ENCODE peak calls at places on chromosomes 4 and X, in six cellular contexts. L, R, G, U, Y and J are unnamed samples.

GRCh38 chr4:168645933-168646768 is 149.3 kb downstream of the PALLD start:
- DNase-seq in R (no peak), G (no peak), L (no peak), Y (no peak), U (no peak), J (no peak)

GRCh38 chr4:95693594-95693993 is 144.8 kb upstream of the UNC5C start:
- DNase-seq in Y (no peak), L (no peak), U (peak), G (no peak), R (no peak), J (no peak)

GRCh38 chr4:155759372-155760252 is 791 bp downstream of the GUCY1B1 start:
- DNase-seq in G (peak), Y (peak), U (peak), R (no peak), L (no peak), J (peak)

GRCh38 chrX:44459501-44459900 is 83.2 kb downstream of the FUNDC1 start:
- DNase-seq in R (no peak), Y (no peak), U (no peak), L (peak), G (no peak), J (no peak)

GRCh38 chr4:68324509-68325262 is 25.2 kb downstream of the YTHDC1 start:
- DNase-seq in Y (no peak), G (no peak), R (no peak), L (no peak), U (no peak), J (no peak)

GRCh38 chrX:45449982-45450381 is 249.3 kb upstream of the DIPK2B start:
- DNase-seq in R (no peak), G (no peak), U (no peak), L (no peak), Y (no peak), J (no peak)

GRCh38 chr4:1600211-1600780 is 83.8 kb downstream of the FAM53A start:
- DNase-seq in G (peak), R (no peak), L (no peak), U (no peak), Y (no peak), J (no peak)

GRCh38 chr4:7359302-7360063 is 75.2 kb downstream of the PSAPL1 start:
- DNase-seq in Y (no peak), R (no peak), G (no peak), U (peak), L (no peak), J (no peak)

GRCh38 chr4:159046683-159047082 is 56.2 kb upstream of the RAPGEF2 start:
- DNase-seq in Y (no peak), G (no peak), L (peak), U (no peak), R (no peak), J (peak)

GRCh38 chrX:6574762-6575161 is 39.8 kb upstream of the VCX3A start:
- DNase-seq in Y (no peak), L (no peak), R (no peak), G (no peak), U (no peak), J (no peak)

GRCh38 chrX:7190157-7190556 is 42.2 kb upstream of the PUDP start:
- DNase-seq in U (no peak), Y (no peak), L (no peak), G (no peak), R (no peak), J (no peak)

GRCh38 chr4:122285285-122285684 is 93.5 kb upstream of the ADAD1 start:
- DNase-seq in Y (no peak), G (no peak), L (no peak), U (peak), R (no peak), J (no peak)

GRCh38 chr4:47010347-47011188 is 17.2 kb upstream of the GABRA4 start:
- DNase-seq in L (no peak), G (no peak), U (no peak), Y (no peak), R (no peak), J (no peak)

GRCh38 chr4:136865591-136865990 is 666.7 kb downstream of the PCDH18 start:
- DNase-seq in Y (no peak), L (no peak), U (no peak), G (no peak), R (no peak), J (no peak)

GRCh38 chrX:34880656-34881055 is 61.9 kb upstream of the FAM47B start:
- DNase-seq in U (no peak), G (no peak), L (no peak), Y (no peak), R (no peak), J (no peak)

GRCh38 chr4:51923343-51923742 is 80.4 kb downstream of the DCUN1D4 start:
- DNase-seq in L (peak), Y (no peak), G (no peak), U (no peak), R (no peak), J (no peak)

GRCh38 chr4:75189976-75190375 is 257.1 kb downstream of the PARM1 start:
- DNase-seq in R (no peak), G (no peak), L (no peak), Y (no peak), U (no peak), J (no peak)

GRCh38 chr4:75195111-75195510 is 262.2 kb downstream of the PARM1 start:
- DNase-seq in R (no peak), U (no peak), G (no peak), Y (no peak), L (no peak), J (no peak)

DNA sequence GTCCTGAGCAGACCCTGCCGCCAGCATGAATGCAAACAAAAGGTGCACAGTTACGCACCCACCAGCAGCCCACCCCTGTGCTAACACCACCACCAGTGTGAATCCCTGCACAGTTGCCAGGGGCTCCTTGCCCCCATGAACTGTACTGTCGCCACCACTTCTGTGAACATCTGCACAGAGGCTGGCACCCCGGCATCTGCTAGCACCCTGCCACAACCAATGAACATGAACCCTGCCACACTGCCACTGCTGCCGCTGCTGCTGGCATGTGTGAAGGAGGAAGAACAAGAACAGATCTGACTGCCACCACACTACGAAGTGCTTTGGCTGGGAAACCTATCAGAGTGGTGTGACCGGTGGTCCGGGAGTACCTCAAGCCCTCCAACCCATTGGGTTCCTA is 261.3 kb downstream of the PARM1 start:
- DNase-seq in G (peak), L (no peak), R (no peak), U (no peak), Y (no peak), J (no peak)
- TF ChIP-seq CTCF in G (no peak), L (no peak), R (no peak), U (no peak), Y (no peak), J (no peak)

GRCh38 chr4:2742823-2743517 is 13.2 kb downstream of the TNIP2 start:
- DNase-seq in U (no peak), G (peak), L (no peak), R (no peak), Y (no peak), J (no peak)
- TF ChIP-seq POLR2A in U (no peak), G (no peak), L (no peak), R (no peak), Y (no peak), J (no peak)

DNA sequence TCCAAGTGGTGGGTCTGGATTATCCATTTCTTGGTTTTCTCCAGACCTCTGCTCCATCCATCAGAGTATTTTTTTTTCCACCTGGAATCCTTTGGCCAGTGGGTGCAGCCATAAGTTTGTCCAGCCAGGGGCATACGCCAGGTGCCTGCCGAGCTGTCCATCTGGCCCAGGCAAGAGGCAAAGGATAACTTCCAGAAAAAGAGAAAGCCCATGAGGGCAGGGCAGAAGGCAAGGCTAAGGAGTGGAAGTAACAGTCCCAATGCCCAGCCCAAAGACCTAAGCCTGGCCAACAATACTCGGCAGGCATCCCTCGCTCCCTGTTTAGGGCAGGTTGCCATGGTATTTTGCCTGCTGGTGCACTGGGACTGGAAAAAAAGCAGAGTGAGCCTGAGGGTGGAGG is 39.4 kb downstream of the NHSL2 start:
- DNase-seq in G (no peak), R (no peak), Y (no peak), L (no peak), U (no peak), J (no peak)
- TF ChIP-seq EP300 in G (no peak), R (no peak), Y (no peak), L (no peak), U (no peak), J (no peak)

DNA sequence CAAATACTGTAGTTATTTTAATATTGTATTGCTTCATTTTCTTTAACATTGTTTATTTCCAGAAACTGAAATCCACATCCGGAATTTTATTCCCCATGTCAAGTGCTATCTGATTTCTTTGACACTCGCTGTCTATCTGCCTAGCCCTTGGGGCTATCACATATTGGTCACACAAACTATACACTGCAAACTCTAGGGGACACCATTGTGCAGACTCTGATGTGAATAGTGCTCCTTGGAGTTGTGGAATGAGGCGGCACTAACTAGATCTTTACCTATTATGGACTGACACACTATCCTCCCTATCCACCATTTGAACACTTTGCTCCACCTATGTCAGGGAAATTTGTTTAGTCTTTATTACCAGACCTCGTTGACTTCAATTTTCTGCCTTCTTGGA is 534.5 kb downstream of the GLUD2 start:
- DNase-seq in U (no peak), Y (no peak), R (no peak), L (no peak), G (no peak), J (no peak)
- TF ChIP-seq CTCF in U (no peak), Y (no peak), R (no peak), L (no peak), G (no peak), J (no peak)